ENCODE peak calls at places on chromosomes 2 and 18, in nine cellular contexts. N, B, C, M, L, E, X, J and A are unnamed samples.

GRCh38 chr2:222613715-222614331 is 42.1 kb downstream of the FARSB start:
- DNase-seq in M (peak), N (peak), X (peak), L (no peak), J (no peak), C (peak), B (peak), E (no peak), A (peak)

GRCh38 chr2:122451040-122451439 is 695.6 kb downstream of the TSN start:
- DNase-seq in B (peak), N (peak), J (no peak), C (peak), M (peak), L (no peak), X (peak), E (peak), A (peak)

GRCh38 chr2:64291181-64291580 is 147.0 kb upstream of the PELI1 start:
- DNase-seq in J (no peak), X (no peak), L (no peak), B (no peak), C (peak), E (no peak), M (no peak), N (no peak), A (no peak)

GRCh38 chr2:167181134-167181533 is 292.9 kb downstream of the XIRP2 start:
- DNase-seq in X (no peak), J (no peak), N (no peak), M (no peak), E (peak), C (peak), L (no peak), B (no peak), A (no peak)

GRCh38 chr18:38473535-38473934 is 907.9 kb upstream of the CELF4 start:
- DNase-seq in L (no peak), M (no peak), C (no peak), E (no peak), N (no peak), J (no peak), X (no peak), B (no peak), A (no peak)

GRCh38 chr2:24871852-24872323 is 48.1 kb downstream of the ADCY3 start:
- DNase-seq in L (no peak), X (no peak), C (peak), M (peak), N (no peak), E (no peak), J (no peak), B (no peak), A (no peak)

GRCh38 chr2:110116033-110116710 is 550 bp upstream of the MALL start:
- DNase-seq in L (peak), J (no peak), E (no peak), B (no peak), M (peak), C (peak), X (peak), N (peak), A (no peak)

GRCh38 chr2:64654063-64654811 is 524 bp upstream of the SERTAD2 start:
- DNase-seq in L (peak), C (peak), X (peak), N (no peak), J (peak), M (peak), B (peak), E (peak), A (peak)

GRCh38 chr2:71646028-71646427 is 192.7 kb downstream of the DYSF start:
- DNase-seq in E (peak), J (no peak), N (no peak), M (no peak), X (no peak), B (no peak), C (peak), L (no peak), A (no peak)

GRCh38 chr18:39168723-39169122 is 1603.1 kb upstream of the CELF4 start:
- DNase-seq in E (no peak), B (no peak), L (no peak), N (no peak), C (no peak), X (no peak), J (no peak), M (no peak), A (no peak)

GRCh38 chr2:120864981-120865380 is 129.3 kb downstream of the GLI2 start:
- DNase-seq in N (no peak), E (no peak), C (peak), J (no peak), M (no peak), L (no peak), B (no peak), X (no peak), A (no peak)

GRCh38 chr2:235418918-235419317 is 74.9 kb upstream of the AGAP1 start:
- DNase-seq in N (no peak), E (no peak), X (no peak), C (no peak), L (no peak), J (no peak), B (no peak), M (peak), A (no peak)

GRCh38 chr2:24175631-24176030 is 778 bp downstream of the FAM228A start:
- DNase-seq in L (no peak), J (no peak), N (no peak), E (no peak), X (no peak), B (no peak), C (no peak), M (no peak), A (no peak)

GRCh38 chr2:237271698-237272097 is 142.3 kb downstream of the COL6A3 start:
- DNase-seq in X (no peak), E (no peak), B (no peak), J (no peak), C (peak), N (no peak), L (no peak), M (no peak), A (no peak)

GRCh38 chr2:101119431-101119830 is 31.8 kb downstream of the TBC1D8 start:
- DNase-seq in M (no peak), E (no peak), C (peak), J (no peak), X (no peak), L (no peak), B (no peak), N (no peak), A (no peak)

GRCh38 chr2:215698566-215698965 is 262.7 kb upstream of the FN1 start:
- DNase-seq in X (no peak), N (no peak), L (no peak), M (peak), E (peak), J (no peak), C (peak), B (no peak), A (no peak)

GRCh38 chr2:240244543-240244942 is 104.1 kb upstream of the OTOS start:
- DNase-seq in E (no peak), C (no peak), L (no peak), B (no peak), J (no peak), X (no peak), N (peak), M (no peak), A (no peak)

GRCh38 chr2:9291866-9292265 is 85.3 kb downstream of the ASAP2 start:
- DNase-seq in E (no peak), L (no peak), N (no peak), M (no peak), J (no peak), B (no peak), C (no peak), X (no peak), A (no peak)

GRCh38 chr2:1607236-1607920 is 136.9 kb downstream of the PXDN start:
- DNase-seq in C (no peak), M (no peak), J (no peak), N (no peak), B (no peak), L (no peak), E (no peak), X (no peak), A (no peak)

GRCh38 chr18:47931707-47932103 is 1.2 kb upstream of the SMAD2 start:
- DNase-seq in X (peak), J (peak), C (no peak), E (peak), L (peak), N (peak), B (peak), M (peak), A (peak)

GRCh38 chr2:10157293-10157692 is 34.8 kb downstream of the RRM2 start:
- DNase-seq in B (peak), J (no peak), N (no peak), M (no peak), L (no peak), E (no peak), X (no peak), C (no peak), A (no peak)

GRCh38 chr2:238277695-238278094 is 10.7 kb downstream of the PER2 start:
- DNase-seq in M (no peak), N (no peak), E (no peak), B (no peak), J (no peak), L (peak), C (no peak), X (peak), A (no peak)

GRCh38 chr2:214774108-214774507 is 35.4 kb downstream of the BARD1 start:
- DNase-seq in C (peak), B (no peak), M (no peak), E (peak), L (no peak), N (no peak), X (no peak), J (no peak), A (no peak)

GRCh38 chr2:40101076-40101688 is 322.1 kb upstream of the THUMPD2 start:
- DNase-seq in X (peak), J (no peak), C (peak), L (no peak), M (no peak), N (peak), B (peak), E (peak), A (peak)

GRCh38 chr2:97714950-97715652 is 1.7 kb downstream of the ZAP70 start:
- DNase-seq in N (no peak), M (no peak), J (no peak), L (no peak), E (no peak), C (no peak), X (no peak), B (no peak), A (no peak)

GRCh38 chr2:229800997-229801754 is 86.8 kb upstream of the DNER start:
- DNase-seq in B (peak), N (peak), E (no peak), X (peak), M (peak), C (peak), J (peak), L (peak), A (peak)

GRCh38 chr2:236057375-236057774 is 110.8 kb downstream of the GBX2 start:
- DNase-seq in N (no peak), X (no peak), M (no peak), B (no peak), L (no peak), C (no peak), J (no peak), E (no peak), A (no peak)